ENCODE peak calls at places on chromosomes 1 and 21, in eight cellular contexts. W is germinal center, E is mesenchymal stem cell, L is NCI-H446, V is CMK, G is AG20443, C is A172, Q is NCI-H1092 treated with DMSO at 0.1 percent for 48 hours. T is an unnamed sample.
A peak's percentile ranks its signal among the peaks of the same experiment; 100 is the strongest.

GRCh38 chr1:2471587-2472001 is 4.5 kb upstream of the PLCH2 start:
- DNase-seq in W (no peak), V (no peak), C (no peak), G (no peak), Q (no peak), L (no peak), E (no peak), T (no peak)

GRCh38 chr1:7727816-7728477 is 43.1 kb upstream of the VAMP3 start:
- DNase-seq in W (no peak), Q (no peak), C (no peak), G (no peak), L (no peak), V (no peak), E (no peak), T (no peak)

GRCh38 chr1:12594966-12595838 is 22.8 kb downstream of the DHRS3 start:
- DNase-seq in L (no peak), G (peak; percentile 84), C (no peak), W (peak; percentile 37), E (peak; percentile 52), Q (no peak), V (no peak), T (peak; percentile 35)

GRCh38 chr1:53546409-53547155 is 87.4 kb downstream of the DMRTB1 start:
- DNase-seq in L (no peak), C (no peak), V (no peak), G (no peak), Q (no peak), W (no peak), E (no peak), T (no peak)

GRCh38 chr21:45513003-45513706 is 29.1 kb downstream of the SLC19A1 start:
- DNase-seq in C (peak; percentile 66), E (no peak), V (no peak), W (no peak), L (no peak), G (no peak), Q (no peak), T (no peak)

GRCh38 chr1:227470688-227471087 is 92.7 kb upstream of the ZNF678 start:
- DNase-seq in E (no peak), C (no peak), Q (no peak), V (no peak), G (no peak), L (no peak), W (no peak), T (no peak)

GRCh38 chr1:156708245-156708661 is 2.9 kb upstream of the CRABP2 start:
- DNase-seq in W (no peak), L (no peak), Q (no peak), G (peak; percentile 34), V (no peak), E (no peak), C (no peak), T (no peak)

GRCh38 chr1:56551691-56552090 is 27.7 kb downstream of the PLPP3 start:
- DNase-seq in W (no peak), E (no peak), L (peak; percentile 71), G (no peak), V (no peak), Q (peak; percentile 33), C (no peak), T (no peak)

GRCh38 chr1:197352011-197352410 is 84.0 kb downstream of the CRB1 start:
- DNase-seq in V (no peak), Q (no peak), G (no peak), E (peak; percentile 22), C (no peak), L (no peak), W (no peak), T (no peak)

GRCh38 chr21:45164124-45164511 is 89.7 kb downstream of the ADARB1 start:
- DNase-seq in V (no peak), W (no peak), L (no peak), C (no peak), G (peak; percentile 29), Q (no peak), E (no peak), T (no peak)

GRCh38 chr1:29166291-29166878 is 15.3 kb downstream of the SRSF4 start:
- DNase-seq in L (no peak), C (no peak), V (no peak), E (no peak), Q (no peak), G (no peak), W (no peak), T (no peak)

GRCh38 chr1:112677501-112677900 is 3.0 kb downstream of the MOV10 start:
- DNase-seq in W (no peak), Q (no peak), V (no peak), L (no peak), G (no peak), E (no peak), C (no peak), T (no peak)

GRCh38 chr1:206955476-206956312 is 9.4 kb upstream of the PIGR start:
- DNase-seq in E (no peak), W (no peak), C (no peak), G (no peak), V (no peak), L (no peak), Q (peak; percentile 60), T (no peak)

GRCh38 chr1:237229333-237229732 is 187.3 kb downstream of the RYR2 start:
- DNase-seq in E (no peak), C (no peak), Q (no peak), L (no peak), G (no peak), V (no peak), W (no peak), T (no peak)